ENCODE peak calls at places on chromosomes 16 and 17, in four cellular contexts. K is stomach, R is Panc1, X is epithelial cell of esophagus. F is an unnamed sample.

GRCh38 chr17:45681706-45682105 is 102.4 kb upstream of the CRHR1 start:
- DNase-seq in K (no peak), R (no peak), X (no peak), F (no peak)

GRCh38 chr17:310111-311010 is 42.2 kb downstream of the RPH3AL start:
- DNase-seq in K (no peak), R (no peak), X (no peak), F (no peak)

GRCh38 chr16:88964636-88965035 is 12.4 kb downstream of the CBFA2T3 start:
- DNase-seq in K (no peak), R (no peak), X (no peak), F (no peak)

GRCh38 chr17:60036796-60037677 is 41.7 kb downstream of the HEATR6 start:
- DNase-seq in K (peak; percentile 80), R (peak; percentile 36), X (peak; percentile 80), F (peak; percentile 77)

GRCh38 chr17:46853896-46854444 is 2.6 kb downstream of the WNT9B start:
- DNase-seq in K (no peak), R (no peak), X (peak; percentile 72), F (no peak)

GRCh38 chr17:48374650-48375230 is 55.3 kb downstream of the SKAP1 start:
- DNase-seq in K (peak; percentile 43), R (no peak), X (peak; percentile 22), F (peak; percentile 23)

GRCh38 chr17:31472137-31472536 is 80.7 kb downstream of the RAB11FIP4 start:
- DNase-seq in K (no peak), R (no peak), X (no peak), F (no peak)

GRCh38 chr17:38660097-38661026 is 14.4 kb downstream of the EPOP start:
- DNase-seq in K (no peak), R (no peak), X (no peak), F (peak; percentile 17)

GRCh38 chr16:83403751-83404150 is 404.0 kb upstream of the HSBP1 start:
- DNase-seq in K (no peak), R (no peak), X (peak; percentile 91), F (no peak)

GRCh38 chr16:52436646-52437645 is 110.0 kb downstream of the TOX3 start:
- DNase-seq in K (no peak), R (no peak), X (no peak), F (no peak)

GRCh38 chr16:81175325-81175891 is 63.1 kb upstream of the BCO1 start:
- DNase-seq in K (no peak), R (no peak), X (peak; percentile 52), F (no peak)

GRCh38 chr16:46745594-46745993 is 2.5 kb downstream of the MYLK3 start:
- DNase-seq in K (no peak), R (no peak), X (no peak), F (no peak)

GRCh38 chr17:79966681-79967080 is 69.0 kb downstream of the TBC1D16 start:
- DNase-seq in K (no peak), R (no peak), X (no peak), F (no peak)

GRCh38 chr16:19066988-19067348 is 446 bp upstream of the COQ7 start:
- DNase-seq in K (no peak), R (no peak), X (no peak), F (no peak)

GRCh38 chr17:37488009-37488604 is 1.6 kb upstream of the DUSP14 start:
- DNase-seq in K (no peak), R (no peak), X (peak; percentile 86), F (peak; percentile 44)

GRCh38 chr17:17551361-17551760 is 40.1 kb downstream of the PEMT start:
- DNase-seq in K (no peak), R (no peak), X (no peak), F (no peak)

GRCh38 chr17:42521036-42521435 is 15.0 kb upstream of the NAGLU start:
- DNase-seq in K (no peak), R (no peak), X (no peak), F (no peak)
- TF ChIP-seq CTCF in K (no peak), R (no peak), X (no peak), F (no peak)

GRCh38 chr16:31507929-31508705 is at the start of gene RUSF1:
- DNase-seq in K (peak; percentile 93), R (no peak), X (peak; percentile 89), F (peak; percentile 93)
- TF ChIP-seq CTCF in K (no peak), R (no peak), X (no peak), F (no peak)

GRCh38 chr17:58096892-58097291 is 13.7 kb downstream of the DYNLL2 start:
- DNase-seq in K (no peak), R (no peak), X (no peak), F (no peak)
- TF ChIP-seq CTCF in K (no peak), R (peak; percentile 37), X (no peak), F (no peak)

GRCh38 chr17:76107507-76107906 is 3.9 kb upstream of the EXOC7 start:
- DNase-seq in K (no peak), R (no peak), X (peak; percentile 39), F (no peak)

GRCh38 chr17:76102944-76103273 is 678 bp downstream of the EXOC7 start:
- DNase-seq in K (no peak), R (no peak), X (no peak), F (no peak)

GRCh38 chr17:76104140-76104895 is 731 bp upstream of the EXOC7 start:
- DNase-seq in K (no peak), R (no peak), X (no peak), F (no peak)

GRCh38 chr17:76104896-76105231 is 1.3 kb upstream of the EXOC7 start:
- DNase-seq in K (no peak), R (no peak), X (no peak), F (no peak)

GRCh38 chr17:76103274-76104139 is at the start of gene EXOC7:
- DNase-seq in K (peak; percentile 94), R (peak; percentile 58), X (peak; percentile 90), F (peak; percentile 99)
- TF ChIP-seq CTCF in K (no peak), R (no peak), X (peak; percentile 21), F (no peak)

GRCh38 chr17:4014148-4014927 is 50.1 kb upstream of the ATP2A3 start:
- DNase-seq in K (no peak), R (no peak), X (no peak), F (no peak)
- TF ChIP-seq CTCF in K (no peak), R (no peak), X (no peak), F (no peak)

DNA sequence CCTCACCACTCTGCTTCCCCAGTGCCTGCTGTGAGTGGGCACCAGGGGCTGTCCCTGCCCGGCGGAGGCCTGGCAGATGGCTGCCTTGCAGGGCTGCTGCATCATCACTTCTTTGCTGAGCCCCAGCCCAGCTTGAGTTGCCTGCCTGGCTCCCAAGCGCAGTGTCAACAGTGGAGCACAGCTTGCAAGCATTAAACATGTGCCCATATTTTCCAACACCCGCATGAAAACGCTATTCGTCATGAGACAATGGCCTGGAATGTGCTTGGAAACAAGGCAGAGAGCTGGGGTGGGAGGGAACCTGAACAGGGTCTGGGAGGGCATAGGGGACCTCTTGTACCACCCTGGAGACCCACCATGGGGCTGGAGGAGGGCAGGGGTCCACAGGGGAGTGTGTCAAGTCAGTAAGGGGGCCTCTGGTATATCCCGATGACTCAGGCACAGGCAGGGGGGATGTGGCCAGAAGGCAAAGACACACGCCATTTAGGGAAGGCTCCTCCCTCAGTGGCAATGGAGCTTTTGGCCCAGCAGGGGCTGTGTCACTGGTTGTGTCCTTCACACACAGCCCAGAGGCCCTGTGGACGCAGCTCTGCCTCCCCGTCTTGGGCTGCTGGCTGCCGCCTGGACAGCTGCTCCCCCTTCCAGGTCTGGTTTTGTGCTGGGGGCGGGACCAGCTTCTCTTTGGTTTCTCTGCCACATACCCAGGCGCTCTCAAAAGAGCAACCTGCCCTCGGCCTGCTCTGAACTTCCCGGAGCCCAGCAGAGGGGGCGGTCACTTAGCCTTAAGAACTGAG is 17.4 kb upstream of the MTSS2 start:
- DNase-seq in K (no peak), R (no peak), X (no peak), F (no peak)
- TF ChIP-seq CTCF in K (no peak), R (no peak), X (no peak), F (no peak)

GRCh38 chr16:10983175-10983558 is 38.8 kb downstream of the CLEC16A start:
- DNase-seq in K (peak; percentile 44), R (no peak), X (peak; percentile 44), F (no peak)
- TF ChIP-seq CTCF in K (no peak), R (peak; percentile 44), X (peak; percentile 36), F (peak; percentile 29)